ENCODE peak calls at places on chromosome 7, in nine cellular contexts. G, W, U, I, K, H, T, Y and L are unnamed samples.

GRCh38 chr7:6444516-6445269 is 3.1 kb downstream of the DAGLB start:
- DNase-seq in G (no peak), W (peak; percentile 56), U (no peak), I (no peak), K (no peak), H (no peak), T (no peak), Y (no peak), L (no peak)

GRCh38 chr7:111756687-111757178 is 194.4 kb upstream of the IMMP2L start:
- DNase-seq in G (no peak), W (peak; percentile 59), U (peak; percentile 57), I (peak; percentile 78), K (no peak), H (peak; percentile 73), T (peak; percentile 75), Y (peak; percentile 23), L (peak; percentile 59)

GRCh38 chr7:121395494-121395960 is 581 bp downstream of the FAM3C start:
- DNase-seq in G (no peak), W (no peak), U (peak; percentile 69), I (peak; percentile 61), K (peak; percentile 36), H (no peak), T (peak; percentile 80), Y (no peak), L (peak; percentile 48)

GRCh38 chr7:91784469-91784868 is 96.0 kb downstream of the MTERF1 start:
- DNase-seq in G (no peak), W (no peak), U (no peak), I (peak; percentile 86), K (peak; percentile 37), H (no peak), T (no peak), Y (peak; percentile 53), L (peak; percentile 81)

GRCh38 chr7:66167773-66168367 is 37.3 kb upstream of the TPST1 start:
- DNase-seq in G (no peak), W (no peak), U (no peak), I (peak; percentile 82), K (peak; percentile 60), H (no peak), T (no peak), Y (peak; percentile 56), L (peak; percentile 87)

GRCh38 chr7:135291809-135292253 is 58.2 kb downstream of the STRA8 start:
- DNase-seq in G (no peak), W (no peak), U (no peak), I (peak; percentile 83), K (peak; percentile 97), H (no peak), T (no peak), Y (peak; percentile 100), L (peak; percentile 15)

GRCh38 chr7:158273138-158273651 is 314.4 kb downstream of the PTPRN2 start:
- DNase-seq in G (no peak), W (no peak), U (no peak), I (no peak), K (no peak), H (no peak), T (no peak), Y (no peak), L (no peak)

GRCh38 chr7:13197501-13197900 is 510.1 kb downstream of the ARL4A start:
- DNase-seq in G (no peak), W (no peak), U (no peak), I (peak; percentile 52), K (no peak), H (no peak), T (no peak), Y (no peak), L (peak; percentile 22)

GRCh38 chr7:7201583-7202374 is 19.4 kb downstream of the C1GALT1 start:
- DNase-seq in G (no peak), W (peak; percentile 53), U (peak; percentile 80), I (no peak), K (no peak), H (no peak), T (peak; percentile 84), Y (peak; percentile 79), L (no peak)

GRCh38 chr7:156196649-156197048 is 384.4 kb upstream of the SHH start:
- DNase-seq in G (no peak), W (no peak), U (no peak), I (no peak), K (no peak), H (no peak), T (no peak), Y (no peak), L (no peak)

GRCh38 chr7:38682602-38683001 is 51.4 kb upstream of the AMPH start:
- DNase-seq in G (no peak), W (no peak), U (no peak), I (no peak), K (no peak), H (no peak), T (no peak), Y (no peak), L (peak; percentile 27)

GRCh38 chr7:139099181-139099947 is 10.2 kb downstream of the ZC3HAV1 start:
- DNase-seq in G (no peak), W (no peak), U (no peak), I (peak; percentile 59), K (no peak), H (no peak), T (no peak), Y (no peak), L (peak; percentile 52)

GRCh38 chr7:70660154-70660818 is 471.7 kb upstream of the GALNT17 start:
- DNase-seq in G (no peak), W (no peak), U (peak; percentile 81), I (no peak), K (no peak), H (no peak), T (no peak), Y (no peak), L (no peak)

GRCh38 chr7:139660317-139661042 is 117.3 kb downstream of the HIPK2 start:
- DNase-seq in G (no peak), W (no peak), U (no peak), I (no peak), K (no peak), H (no peak), T (peak; percentile 54), Y (peak; percentile 26), L (no peak)

GRCh38 chr7:2384354-2385243 is 18.8 kb upstream of the CHST12 start:
- DNase-seq in G (no peak), W (no peak), U (no peak), I (no peak), K (no peak), H (no peak), T (peak; percentile 48), Y (no peak), L (no peak)

DNA sequence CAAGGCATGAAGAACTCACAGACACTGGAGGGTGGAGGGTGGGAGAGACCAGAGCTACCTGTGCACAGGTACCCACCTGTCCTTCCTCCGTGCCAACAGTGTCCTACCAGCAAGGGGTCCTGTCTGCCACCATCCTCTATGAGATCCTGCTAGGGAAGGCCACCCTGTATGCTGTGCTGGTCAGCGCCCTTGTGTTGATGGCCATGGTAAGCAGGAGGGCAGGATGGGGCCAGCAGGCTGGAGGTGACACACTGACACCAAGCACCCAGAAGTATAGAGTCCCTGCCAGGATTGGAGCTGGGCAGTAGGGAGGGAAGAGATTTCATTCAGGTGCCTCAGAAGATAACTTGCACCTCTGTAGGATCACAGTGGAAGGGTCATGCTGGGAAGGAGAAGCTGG is 21.8 kb downstream of the PRSS2 start:
- DNase-seq in G (no peak), W (no peak), U (no peak), I (no peak), K (no peak), H (no peak), T (no peak), Y (no peak), L (no peak)
- H3K27me3 ChIP-seq in G (peaks cover 5% of the 10 kb centered on the region), W (peaks cover 36% of the 10 kb centered on the region), U (no peaks in the 10 kb centered on the region), I (peaks cover 70% of the 10 kb centered on the region), K (no peaks in the 10 kb centered on the region), H (peaks cover 97% of the 10 kb centered on the region), T (peaks cover 35% of the 10 kb centered on the region), Y (peaks cover 20% of the 10 kb centered on the region), L (peaks cover 73% of the 10 kb centered on the region)

GRCh38 chr7:100584677-100585510 is 1.0 kb downstream of the LRCH4 start:
- DNase-seq in G (no peak), W (peak; percentile 59), U (peak; percentile 87), I (peak; percentile 75), K (peak; percentile 68), H (peak; percentile 35), T (peak; percentile 80), Y (peak; percentile 51), L (peak; percentile 74)

GRCh38 chr7:100584046-100584676 is 1.8 kb downstream of the LRCH4 start:
- DNase-seq in G (no peak), W (peak; percentile 58), U (no peak), I (no peak), K (no peak), H (no peak), T (no peak), Y (no peak), L (peak; percentile 38)

GRCh38 chr7:100585511-100586265 is at the start of gene LRCH4:
- DNase-seq in G (no peak), W (peak; percentile 70), U (peak; percentile 85), I (peak; percentile 55), K (no peak), H (no peak), T (peak; percentile 81), Y (peak; percentile 65), L (peak; percentile 59)

GRCh38 chr7:100588438-100588837 is 2.3 kb downstream of the FBXO24 start:
- DNase-seq in G (no peak), W (no peak), U (no peak), I (peak; percentile 49), K (peak; percentile 41), H (no peak), T (no peak), Y (no peak), L (peak; percentile 34)

DNA sequence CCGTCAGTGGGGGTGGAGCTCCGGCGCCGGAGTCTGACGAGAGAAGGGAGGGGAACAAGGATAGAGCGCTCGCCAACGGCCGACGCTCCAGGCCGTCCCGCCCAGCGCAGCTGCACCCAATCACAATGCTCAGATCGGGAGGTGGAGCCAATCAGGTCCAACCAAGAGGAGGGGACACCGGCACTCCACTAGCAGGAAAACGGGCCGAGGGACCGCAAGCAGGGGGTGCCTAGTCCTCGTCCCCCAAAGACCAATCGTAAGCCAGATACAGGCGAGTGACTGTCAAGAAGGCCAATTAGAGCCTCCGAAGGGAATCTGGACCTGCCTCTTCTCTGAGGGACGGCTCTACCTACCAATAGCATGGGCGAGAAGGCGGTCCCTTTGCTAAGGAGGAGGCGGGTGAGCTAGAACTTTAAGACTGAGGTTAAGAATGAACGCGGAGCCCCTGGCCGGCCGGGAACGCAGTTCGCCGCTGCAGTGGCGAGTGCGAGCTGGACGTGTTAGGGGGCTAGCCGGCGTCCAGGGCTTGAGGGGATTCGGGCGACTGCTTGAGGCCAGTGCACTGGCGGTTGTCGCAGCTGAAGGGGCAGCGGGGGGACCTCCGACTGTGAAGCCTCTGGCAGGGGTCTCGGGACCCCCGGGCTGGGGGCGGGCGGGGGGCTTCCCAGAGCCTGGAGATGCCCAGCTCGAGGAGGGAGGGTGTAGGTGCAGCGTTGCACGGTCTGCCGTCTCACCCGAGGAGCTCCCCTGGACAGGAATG is at the start of gene FBXO24:
- DNase-seq in G (peak; percentile 96), W (peak; percentile 100), U (peak; percentile 99), I (peak; percentile 100), K (peak; percentile 100), H (peak; percentile 100), T (peak; percentile 99), Y (peak; percentile 100), L (peak; percentile 100)
- H3K4me1 ChIP-seq in G (peaks cover 10% of the 10 kb centered on the region), W (peaks cover 43% of the 10 kb centered on the region), U (peaks cover 32% of the 10 kb centered on the region), I (peaks cover 5% of the 10 kb centered on the region), K (peaks cover 32% of the 10 kb centered on the region), H (peaks cover 65% of the 10 kb centered on the region), T (peaks cover 39% of the 10 kb centered on the region), Y (peaks cover 20% of the 10 kb centered on the region), L (peaks cover 29% of the 10 kb centered on the region)

GRCh38 chr7:79420464-79420863 is 33.0 kb downstream of the MAGI2 start:
- DNase-seq in G (no peak), W (no peak), U (no peak), I (peak; percentile 90), K (no peak), H (no peak), T (no peak), Y (peak; percentile 62), L (peak; percentile 95)
- H3K27me3 ChIP-seq in G (no peaks in the 10 kb centered on the region), W (no peaks in the 10 kb centered on the region), U (no peaks in the 10 kb centered on the region), I (no peaks in the 10 kb centered on the region), K (no peaks in the 10 kb centered on the region), H (no peaks in the 10 kb centered on the region), T (no peaks in the 10 kb centered on the region), Y (no peaks in the 10 kb centered on the region), L (no peaks in the 10 kb centered on the region)

GRCh38 chr7:74499835-74500388 is 46.2 kb downstream of the GTF2IRD1 start:
- DNase-seq in G (no peak), W (no peak), U (no peak), I (no peak), K (no peak), H (no peak), T (no peak), Y (no peak), L (no peak)
- H3K4me1 ChIP-seq in G (peaks cover 4% of the 10 kb centered on the region), W (no peaks in the 10 kb centered on the region), U (no peaks in the 10 kb centered on the region), I (no peaks in the 10 kb centered on the region), K (no peaks in the 10 kb centered on the region), H (peaks cover 66% of the 10 kb centered on the region), T (peaks cover 4% of the 10 kb centered on the region), Y (no peaks in the 10 kb centered on the region), L (no peaks in the 10 kb centered on the region)